ENCODE peak calls at places on chromosomes 13 and 19, in five cellular contexts. T is HEK293T, I is myocyte, U is bronchial epithelial cell, O is activated T-helper 1 cell treated with Interleukin-2 at 50 U/mL for 16 hours. P is an unnamed sample.

GRCh38 chr13:109348514-109349340 is 437.7 kb downstream of the IRS2 start:
- DNase-seq in T (no peak), I (no peak), U (peak), O (no peak), P (no peak)

GRCh38 chr13:100941377-100941776 is 266.8 kb upstream of the TMTC4 start:
- DNase-seq in I (no peak), O (no peak), T (no peak), U (no peak), P (no peak)

GRCh38 chr13:91313103-91313502 is 34.4 kb upstream of the MIR17HG start:
- DNase-seq in O (no peak), I (peak), U (peak), T (peak), P (no peak)

GRCh38 chr13:65907656-65908441 is 1322.3 kb downstream of the PCDH9 start:
- DNase-seq in T (no peak), U (peak), I (no peak), O (no peak), P (no peak)

GRCh38 chr13:42022796-42023493 is 25.5 kb upstream of the DGKH start:
- DNase-seq in T (no peak), O (no peak), I (no peak), U (no peak), P (no peak)

GRCh38 chr13:22061806-22062391 is 391.0 kb downstream of the FGF9 start:
- DNase-seq in I (no peak), U (no peak), O (no peak), T (no peak), P (no peak)

GRCh38 chr19:15466851-15467733 is 2.7 kb upstream of the RASAL3 start:
- DNase-seq in O (peak), I (no peak), T (no peak), U (peak), P (peak)

GRCh38 chr19:45779231-45780145 is 2.8 kb downstream of the DMPK start:
- DNase-seq in U (peak), T (peak), O (peak), I (peak), P (no peak)

GRCh38 chr13:59774511-59774911 is 389.2 kb downstream of the DIAPH3 start:
- DNase-seq in I (peak), T (no peak), U (peak), O (no peak), P (no peak)

GRCh38 chr19:54551293-54551692 is 22.3 kb upstream of the LILRA2 start:
- DNase-seq in T (no peak), O (no peak), I (no peak), U (no peak), P (no peak)

P was measured in KG1.